ENCODE peak calls at places on chromosomes 7 and 10, in eight cellular contexts. S, F, P, D, Y, N, I and L are unnamed samples.

GRCh38 chr7:42272793-42273665 is 36.0 kb upstream of the GLI3 start:
- DNase-seq in Y (peak), N (peak), F (no peak), D (no peak), P (no peak), I (peak), S (no peak), L (peak)

GRCh38 chr10:21506351-21506750 is 19.1 kb downstream of the SKIDA1 start:
- DNase-seq in D (no peak), Y (no peak), I (no peak), N (no peak), F (no peak), P (no peak), S (no peak), L (no peak)

GRCh38 chr10:86661161-86662025 is 6.9 kb upstream of the LDB3 start:
- DNase-seq in Y (peak), D (no peak), P (no peak), N (peak), F (no peak), S (no peak), I (peak), L (peak)

GRCh38 chr7:107843184-107843583 is 40.2 kb upstream of the SLC26A3 start:
- DNase-seq in P (no peak), F (no peak), I (no peak), Y (no peak), N (no peak), D (no peak), S (no peak), L (no peak)

GRCh38 chr7:25068814-25069213 is 56.2 kb downstream of the CYCS start:
- DNase-seq in S (no peak), I (no peak), Y (no peak), N (no peak), D (no peak), P (no peak), F (no peak), L (no peak)

GRCh38 chr7:121286742-121287699 is 41.8 kb upstream of the WNT16 start:
- DNase-seq in I (peak), S (no peak), D (no peak), P (no peak), Y (peak), F (no peak), N (no peak), L (no peak)

GRCh38 chr7:44394636-44395035 is 69.2 kb upstream of the CAMK2B start:
- DNase-seq in D (no peak), F (no peak), Y (no peak), I (no peak), N (no peak), S (no peak), P (no peak), L (no peak)

GRCh38 chr10:21173964-21174669 is 277.0 kb upstream of the NEBL start:
- DNase-seq in I (no peak), Y (no peak), D (peak), S (peak), F (no peak), N (peak), P (no peak), L (no peak)

GRCh38 chr10:60479305-60480020 is 89.8 kb upstream of the ANK3 start:
- DNase-seq in F (no peak), S (no peak), Y (no peak), N (no peak), I (peak), D (no peak), P (no peak), L (no peak)

GRCh38 chr7:34756691-34757090 is 98.7 kb downstream of the NPSR1 start:
- DNase-seq in Y (no peak), I (no peak), N (no peak), P (no peak), F (no peak), D (no peak), S (no peak), L (no peak)

GRCh38 chr10:96791902-96792301 is 40.2 kb upstream of the LCOR start:
- DNase-seq in S (no peak), N (no peak), D (no peak), P (no peak), Y (no peak), I (no peak), F (no peak), L (no peak)

GRCh38 chr7:158355456-158356065 is 232.1 kb downstream of the PTPRN2 start:
- DNase-seq in I (peak), Y (no peak), F (no peak), S (no peak), P (no peak), D (no peak), N (no peak), L (no peak)

GRCh38 chr7:76386691-76387260 is 22.7 kb downstream of the SSC4D start:
- DNase-seq in I (no peak), D (no peak), Y (peak), N (peak), S (no peak), P (no peak), F (no peak), L (peak)

GRCh38 chr7:95693551-95694333 is 78.6 kb upstream of the DYNC1I1 start:
- DNase-seq in P (no peak), F (no peak), S (no peak), N (peak), D (no peak), I (peak), Y (peak), L (peak)

GRCh38 chr7:25779002-25779546 is 372.9 kb upstream of the NFE2L3 start:
- DNase-seq in N (no peak), S (no peak), D (no peak), F (no peak), I (no peak), Y (no peak), P (no peak), L (no peak)

GRCh38 chr7:121288894-121289293 is 39.9 kb upstream of the WNT16 start:
- DNase-seq in N (peak), I (peak), Y (peak), S (no peak), P (no peak), F (no peak), D (no peak), L (peak)

GRCh38 chr10:103273026-103273425 is 3.9 kb upstream of the INA start:
- DNase-seq in F (no peak), P (no peak), D (no peak), N (peak), I (peak), Y (peak), S (no peak), L (peak)

GRCh38 chr7:50304158-50304910 is at the start of gene IKZF1:
- DNase-seq in N (peak), Y (no peak), D (peak), P (no peak), S (peak), I (peak), F (peak), L (no peak)

GRCh38 chr10:92813979-92814378 is 34.3 kb upstream of the EXOC6 start:
- DNase-seq in D (no peak), F (no peak), P (no peak), I (no peak), N (no peak), Y (no peak), S (no peak), L (no peak)

GRCh38 chr10:47361293-47361692 is 13.1 kb downstream of the RBP3 start:
- DNase-seq in D (peak), Y (peak), N (peak), F (no peak), P (no peak), S (peak), I (peak), L (peak)

GRCh38 chr10:34078017-34078416 is 737.1 kb downstream of the PARD3 start:
- DNase-seq in Y (no peak), S (no peak), F (no peak), P (no peak), I (no peak), D (no peak), N (peak), L (no peak)

GRCh38 chr7:86908948-86909347 is 150.5 kb downstream of the ELAPOR2 start:
- DNase-seq in D (no peak), Y (no peak), F (no peak), I (peak), N (peak), S (peak), P (no peak), L (no peak)

GRCh38 chr10:130013263-130013937 is 49.3 kb upstream of the EBF3 start:
- DNase-seq in D (no peak), I (no peak), S (no peak), P (no peak), F (no peak), N (no peak), Y (no peak), L (peak)

GRCh38 chr7:157667261-157667660 is 330.5 kb downstream of the DNAJB6 start:
- DNase-seq in D (no peak), F (no peak), Y (no peak), P (no peak), S (no peak), N (no peak), I (no peak), L (no peak)

GRCh38 chr7:144027070-144027469 is 21.7 kb upstream of the OR2A5 start:
- DNase-seq in N (peak), S (no peak), P (no peak), Y (peak), I (peak), D (no peak), F (no peak), L (peak)

GRCh38 chr7:36044096-36044892 is 108.8 kb upstream of the EEPD1 start:
- DNase-seq in P (no peak), S (no peak), I (no peak), Y (no peak), N (no peak), F (no peak), D (no peak), L (no peak)

GRCh38 chr10:67602268-67602950 is 93.6 kb downstream of the CTNNA3 start:
- DNase-seq in P (no peak), F (no peak), Y (peak), S (no peak), N (peak), D (no peak), I (peak), L (peak)

GRCh38 chr10:118692911-118693310 is 61.9 kb downstream of the CACUL1 start:
- DNase-seq in N (peak), Y (peak), I (peak), D (no peak), P (no peak), S (no peak), F (no peak), L (peak)

GRCh38 chr7:73887762-73888161 is 26.8 kb downstream of the TMEM270 start:
- DNase-seq in N (no peak), I (no peak), Y (no peak), S (no peak), P (no peak), D (no peak), F (no peak), L (no peak)

GRCh38 chr7:315516-316265 is 25.7 kb downstream of the FOXL3 start:
- DNase-seq in I (no peak), D (no peak), Y (no peak), P (no peak), F (no peak), N (no peak), S (no peak), L (no peak)